ENCODE peak calls at places on chromosomes 16 and 17, in six cellular contexts. K is NCI-H345; T is stimulated activated CD8-positive, alpha-beta memory T cell treated with anti-CD3 and anti-CD28 coated beads, Interleukin-4, amount 100 ng/mL, for 48 hours; G is frontal cortex; X is stimulated activated CD4-positive, alpha-beta T cell treated with anti-CD3 and anti-CD28 coated beads, Interleukin-15, amount 100 ng/mL, for 24 hours; U is NCI-H510A treated with DMSO at 0.1 percent for 48 hours. C is an unnamed sample.

GRCh38 chr16:82694239-82694874 is 67.6 kb downstream of the CDH13 start:
- DNase-seq in K (no peak), T (no peak), U (no peak), X (no peak), G (no peak), C (no peak)

GRCh38 chr17:8488931-8489330 is 53.2 kb downstream of the NDEL1 start:
- DNase-seq in T (no peak), U (no peak), G (no peak), K (no peak), X (no peak), C (no peak)

GRCh38 chr17:45820052-45820780 is 24.5 kb upstream of the SPPL2C start:
- DNase-seq in T (no peak), U (no peak), X (no peak), K (no peak), G (no peak), C (no peak)

GRCh38 chr16:85028638-85029412 is 1.2 kb downstream of the KIAA0513 start:
- DNase-seq in K (no peak), X (peak; percentile 86), U (no peak), T (peak; percentile 81), G (peak; percentile 53), C (no peak)

GRCh38 chr16:81445143-81445922 is 725 bp downstream of the CMIP start:
- DNase-seq in X (peak; percentile 54), T (peak; percentile 66), U (no peak), G (peak; percentile 48), K (peak; percentile 15), C (peak; percentile 43)

GRCh38 chr16:20799599-20799998 is 6.7 kb downstream of the ERI2 start:
- DNase-seq in X (no peak), T (no peak), K (no peak), G (no peak), U (peak; percentile 67), C (no peak)

GRCh38 chr17:64573214-64573613 is 66.4 kb downstream of the CEP95 start:
- DNase-seq in X (no peak), T (no peak), K (no peak), G (no peak), U (no peak), C (no peak)

GRCh38 chr16:31141489-31142108 is 6.1 kb upstream of the PRSS8 start:
- DNase-seq in K (peak; percentile 54), X (no peak), T (peak; percentile 35), G (peak; percentile 51), U (no peak), C (peak; percentile 13)

C was measured in naive B cell.